ENCODE peak calls at places on chromosomes 1 and 21, in seven cellular contexts. M is endodermal cell; U is CD8-positive, alpha-beta memory T cell; E is MM.1S; X is HAP-1; G is body of pancreas; J is stomach. L is an unnamed sample.

GRCh38 chr1:114454539-114454938 is 56.5 kb downstream of the TRIM33 start:
- DNase-seq in E (no peak), J (no peak), G (peak; percentile 40), M (no peak), X (no peak), U (no peak), L (no peak)

GRCh38 chr21:43603641-43604504 is 55.4 kb downstream of the HSF2BP start:
- DNase-seq in E (no peak), G (no peak), J (no peak), U (no peak), X (no peak), M (no peak), L (peak; percentile 46)

GRCh38 chr1:70051926-70052325 is 153.5 kb downstream of the LRRC40 start:
- DNase-seq in M (no peak), X (no peak), J (no peak), G (no peak), U (no peak), E (no peak), L (no peak)

GRCh38 chr1:162363823-162364222 is 12.8 kb downstream of the SPATA46 start:
- DNase-seq in X (no peak), J (no peak), M (no peak), U (no peak), E (no peak), G (no peak), L (no peak)

GRCh38 chr1:25355841-25356395 is 17.8 kb downstream of the TMEM50A start:
- DNase-seq in J (no peak), M (no peak), E (no peak), U (no peak), G (no peak), X (no peak), L (no peak)

GRCh38 chr1:24178404-24178803 is 8.7 kb downstream of the IFNLR1 start:
- DNase-seq in E (no peak), J (no peak), U (no peak), G (no peak), X (no peak), M (no peak), L (no peak)

GRCh38 chr1:47437518-47438320 is at the start of gene FOXD2:
- DNase-seq in U (peak; percentile 91), J (peak; percentile 87), X (peak; percentile 87), G (peak; percentile 86), M (peak; percentile 97), E (peak; percentile 92), L (peak; percentile 84)

GRCh38 chr1:41862411-41863221 is 56.1 kb downstream of the HIVEP3 start:
- DNase-seq in X (no peak), G (no peak), U (no peak), E (no peak), M (no peak), J (no peak), L (peak; percentile 57)

GRCh38 chr1:201946224-201946908 is at the start of gene LMOD1:
- DNase-seq in G (peak; percentile 83), J (peak; percentile 78), U (no peak), M (peak; percentile 97), X (peak; percentile 83), E (no peak), L (peak; percentile 92)

GRCh38 chr1:52296345-52296744 is 69.7 kb downstream of the CC2D1B start:
- DNase-seq in E (peak; percentile 65), G (no peak), U (no peak), M (peak; percentile 49), X (peak; percentile 67), J (no peak), L (peak; percentile 27)

GRCh38 chr1:67148516-67149178 is 13.9 kb upstream of the C1orf141 start:
- DNase-seq in M (no peak), X (no peak), G (no peak), J (no peak), E (no peak), U (no peak), L (no peak)

GRCh38 chr1:172902861-172903381 is 147.8 kb downstream of the TNFSF18 start:
- DNase-seq in J (no peak), G (no peak), M (no peak), E (peak; percentile 49), U (no peak), X (no peak), L (no peak)

GRCh38 chr1:237124856-237125462 is 83.0 kb downstream of the RYR2 start:
- DNase-seq in X (peak; percentile 8), M (peak; percentile 65), G (peak; percentile 32), E (peak; percentile 30), U (no peak), J (no peak), L (peak; percentile 5)

GRCh38 chr1:96236156-96236739 is 485.3 kb upstream of the PTBP2 start:
- DNase-seq in X (peak; percentile 82), J (peak; percentile 26), G (peak; percentile 40), E (peak; percentile 15), M (peak; percentile 65), U (no peak), L (peak; percentile 79)

GRCh38 chr1:202697038-202697437 is 13.2 kb downstream of the SYT2 start:
- DNase-seq in M (peak; percentile 67), U (no peak), E (no peak), J (peak; percentile 56), G (peak; percentile 81), X (no peak), L (no peak)

GRCh38 chr1:171152533-171152932 is 32.6 kb upstream of the FMO2 start:
- DNase-seq in G (no peak), X (no peak), J (no peak), U (no peak), M (no peak), E (no peak), L (no peak)

GRCh38 chr1:228060458-228061190 is 21.9 kb upstream of the ARF1 start:
- DNase-seq in E (no peak), M (peak; percentile 92), G (peak; percentile 48), J (peak; percentile 47), U (no peak), X (no peak), L (no peak)

GRCh38 chr1:39896909-39897685 is 4.6 kb downstream of the MYCL start:
- DNase-seq in J (no peak), E (no peak), M (peak; percentile 70), G (no peak), U (no peak), X (no peak), L (peak; percentile 52)

GRCh38 chr1:39895731-39896480 is 5.8 kb downstream of the MYCL start:
- DNase-seq in U (no peak), G (no peak), X (no peak), M (no peak), E (no peak), J (no peak), L (no peak)

GRCh38 chr1:39892611-39893595 is 8.8 kb downstream of the MYCL start:
- DNase-seq in J (peak; percentile 55), X (peak; percentile 97), U (no peak), G (peak; percentile 59), M (peak; percentile 82), E (no peak), L (peak; percentile 85)

GRCh38 chr1:39898146-39898545 is 3.6 kb downstream of the MYCL start:
- DNase-seq in M (peak; percentile 78), X (peak; percentile 94), G (no peak), J (no peak), U (no peak), E (no peak), L (no peak)

DNA sequence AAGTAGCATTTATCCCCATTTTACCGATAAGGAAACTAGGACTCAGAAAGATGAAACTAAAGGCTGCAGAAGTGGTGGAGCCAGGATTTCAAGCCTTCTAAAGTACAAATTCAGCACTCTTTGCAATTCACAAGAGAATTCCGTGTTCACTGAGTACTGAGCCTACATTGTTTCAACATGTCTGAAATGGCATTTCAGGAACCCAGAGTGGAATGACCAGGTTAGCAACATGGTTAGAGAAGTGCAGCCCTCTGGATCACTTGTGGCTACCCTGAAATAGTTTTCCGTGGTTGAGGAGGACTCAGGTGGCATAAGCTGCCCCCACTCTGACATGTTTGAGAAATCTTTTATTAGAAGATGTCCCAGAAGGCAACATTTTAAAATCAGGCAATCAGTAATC is 6.6 kb downstream of the MYCL start:
- DNase-seq in E (no peak), U (no peak), G (no peak), J (no peak), M (no peak), X (no peak), L (peak; percentile 30)
- H3K4me1 ChIP-seq in E (peaks cover 10% of the 10 kb centered on the region), U (no peaks in the 10 kb centered on the region), G (peaks cover 75% of the 10 kb centered on the region), J (peaks cover 8% of the 10 kb centered on the region), M (peaks cover 34% of the 10 kb centered on the region), X (peaks cover 81% of the 10 kb centered on the region), L (peaks cover 41% of the 10 kb centered on the region)

GRCh38 chr1:39394059-39394458 is 97.4 kb upstream of the BMP8A start:
- DNase-seq in E (no peak), J (no peak), U (no peak), X (no peak), M (no peak), G (no peak), L (no peak)

GRCh38 chr1:39395357-39395831 is 96.0 kb upstream of the BMP8A start:
- DNase-seq in M (peak; percentile 65), X (no peak), E (no peak), G (no peak), U (no peak), J (no peak), L (peak; percentile 78)

GRCh38 chr1:39393645-39394044 is 97.8 kb upstream of the BMP8A start:
- DNase-seq in X (no peak), G (no peak), J (no peak), U (no peak), E (no peak), M (no peak), L (no peak)

GRCh38 chr1:39392851-39393573 is 98.4 kb upstream of the BMP8A start:
- DNase-seq in G (no peak), X (no peak), E (no peak), U (no peak), J (no peak), M (no peak), L (no peak)

GRCh38 chr1:39394598-39394997 is 96.8 kb upstream of the BMP8A start:
- DNase-seq in X (no peak), J (no peak), U (peak; percentile 17), E (peak; percentile 85), G (peak; percentile 45), M (peak; percentile 81), L (no peak)
- H3K4me1 ChIP-seq in X (no peaks in the 10 kb centered on the region), J (peaks cover 72% of the 10 kb centered on the region), U (peaks cover 40% of the 10 kb centered on the region), E (peaks cover 69% of the 10 kb centered on the region), G (peaks cover 77% of the 10 kb centered on the region), M (peaks cover 39% of the 10 kb centered on the region), L (peaks cover 84% of the 10 kb centered on the region)

GRCh38 chr1:212214377-212214776 is 70.8 kb upstream of the PPP2R5A start:
- DNase-seq in G (no peak), M (peak; percentile 57), X (no peak), E (no peak), U (no peak), J (no peak), L (no peak)
- H3K4me1 ChIP-seq in G (no peaks in the 10 kb centered on the region), M (peaks cover 24% of the 10 kb centered on the region), X (no peaks in the 10 kb centered on the region), E (peaks cover 12% of the 10 kb centered on the region), U (no peaks in the 10 kb centered on the region), J (peaks cover 16% of the 10 kb centered on the region), L (peaks cover 20% of the 10 kb centered on the region)

GRCh38 chr1:40709802-40710278 is 18.3 kb downstream of the NFYC start:
- DNase-seq in J (no peak), U (no peak), G (no peak), M (no peak), X (no peak), E (no peak), L (no peak)

GRCh38 chr1:40712405-40712944 is 21.0 kb downstream of the NFYC start:
- DNase-seq in G (peak; percentile 66), M (no peak), E (no peak), J (peak; percentile 55), U (no peak), X (no peak), L (no peak)

GRCh38 chr1:40712997-40713396 is 21.5 kb downstream of the NFYC start:
- DNase-seq in M (no peak), J (no peak), U (no peak), G (no peak), E (no peak), X (no peak), L (no peak)

GRCh38 chr1:40710581-40711315 is 19.2 kb downstream of the NFYC start:
- DNase-seq in J (no peak), E (no peak), U (no peak), X (peak; percentile 42), M (peak; percentile 49), G (peak; percentile 16), L (peak; percentile 41)

GRCh38 chr1:40711465-40712404 is 20.2 kb downstream of the NFYC start:
- DNase-seq in J (no peak), M (no peak), X (no peak), U (no peak), G (no peak), E (no peak), L (peak; percentile 28)
- H3K4me1 ChIP-seq in J (peaks cover 65% of the 10 kb centered on the region), M (peaks cover 8% of the 10 kb centered on the region), X (peaks cover 24% of the 10 kb centered on the region), U (peaks cover 54% of the 10 kb centered on the region), G (peaks cover 79% of the 10 kb centered on the region), E (peaks cover 36% of the 10 kb centered on the region), L (peaks cover 43% of the 10 kb centered on the region)

L was measured in cardiac muscle cell.